ENCODE peak calls at places on chromosomes 2 and 18, in six cellular contexts. D, Z, G, Q, Y and X are unnamed samples.

GRCh38 chr2:207951734-207952480 is 73.4 kb downstream of the PLEKHM3 start:
- DNase-seq in D (no peak), Z (no peak), G (no peak), Q (no peak), Y (no peak), X (no peak)

GRCh38 chr2:37387143-37387835 is 42.9 kb downstream of the QPCT start:
- DNase-seq in D (no peak), Z (peak), G (peak), Q (no peak), Y (no peak), X (peak)

GRCh38 chr18:9714832-9715343 is 6.8 kb downstream of the RAB31 start:
- DNase-seq in D (no peak), Z (no peak), G (no peak), Q (no peak), Y (no peak), X (no peak)

GRCh38 chr2:160752475-160753330 is 259.1 kb upstream of the RBMS1 start:
- DNase-seq in D (no peak), Z (peak), G (peak), Q (peak), Y (peak), X (no peak)

GRCh38 chr2:69975853-69976462 is 14.5 kb upstream of the ASPRV1 start:
- DNase-seq in D (peak), Z (no peak), G (no peak), Q (no peak), Y (no peak), X (no peak)

GRCh38 chr2:158321264-158321663 is 135.3 kb downstream of the CCDC148 start:
- DNase-seq in D (no peak), Z (peak), G (peak), Q (no peak), Y (no peak), X (peak)

GRCh38 chr18:57951110-57951796 is 92.8 kb upstream of the NEDD4L start:
- DNase-seq in D (no peak), Z (no peak), G (peak), Q (no peak), Y (no peak), X (no peak)

GRCh38 chr18:72107647-72108046 is 436.5 kb downstream of the CBLN2 start:
- DNase-seq in D (no peak), Z (peak), G (no peak), Q (no peak), Y (no peak), X (no peak)

GRCh38 chr18:65298422-65298821 is 452.4 kb upstream of the CDH7 start:
- DNase-seq in D (no peak), Z (no peak), G (no peak), Q (no peak), Y (no peak), X (no peak)

GRCh38 chr2:224347181-224348051 is 54.5 kb downstream of the FAM124B start:
- DNase-seq in D (no peak), Z (no peak), G (peak), Q (no peak), Y (no peak), X (no peak)

GRCh38 chr2:1366546-1367134 is 46.6 kb upstream of the TPO start:
- DNase-seq in D (peak), Z (no peak), G (no peak), Q (no peak), Y (no peak), X (no peak)